ENCODE peak calls at places on chromosomes 3 and 15, in nine cellular contexts. G, V, S, J, T, X, C, Y and O are unnamed samples.

GRCh38 chr3:45881031-45882022 is 5.0 kb upstream of the CCR9 start:
- DNase-seq in G (no peak), V (no peak), S (no peak), J (no peak), T (no peak), X (no peak), C (no peak), Y (no peak), O (no peak)

GRCh38 chr15:29919380-29919881 is 97.2 kb upstream of the TJP1 start:
- DNase-seq in G (no peak), V (no peak), S (no peak), J (no peak), T (no peak), X (no peak), C (no peak), Y (no peak), O (no peak)

GRCh38 chr3:177122183-177122856 is 75.0 kb downstream of the TBL1XR1 start:
- DNase-seq in G (no peak), V (no peak), S (no peak), J (no peak), T (no peak), X (no peak), C (no peak), Y (no peak), O (no peak)

GRCh38 chr3:52031896-52032295 is 24.5 kb downstream of the DUSP7 start:
- DNase-seq in G (no peak), V (no peak), S (no peak), J (no peak), T (no peak), X (no peak), C (no peak), Y (no peak), O (no peak)

GRCh38 chr3:70360985-70361384 is 48.5 kb upstream of the MDFIC2 start:
- DNase-seq in G (no peak), V (no peak), S (no peak), J (no peak), T (no peak), X (no peak), C (no peak), Y (no peak), O (no peak)

GRCh38 chr3:141183606-141184005 is 48.0 kb upstream of the PXYLP1 start:
- DNase-seq in G (no peak), V (no peak), S (no peak), J (no peak), T (no peak), X (no peak), C (no peak), Y (no peak), O (no peak)

GRCh38 chr15:101027920-101028319 is 108.8 kb downstream of the LRRK1 start:
- DNase-seq in G (no peak), V (peak), S (no peak), J (no peak), T (no peak), X (no peak), C (no peak), Y (peak), O (no peak)

GRCh38 chr3:190384241-190384863 is 3.6 kb upstream of the CLDN16 start:
- DNase-seq in G (no peak), V (no peak), S (peak), J (no peak), T (no peak), X (no peak), C (peak), Y (no peak), O (no peak)

GRCh38 chr3:37667359-37667758 is 194.3 kb upstream of the CTDSPL start:
- DNase-seq in G (no peak), V (no peak), S (no peak), J (no peak), T (no peak), X (no peak), C (no peak), Y (no peak), O (no peak)

GRCh38 chr3:126835472-126836219 is 131.6 kb downstream of the CHCHD6 start:
- DNase-seq in G (no peak), V (no peak), S (no peak), J (peak), T (no peak), X (no peak), C (no peak), Y (no peak), O (no peak)
- TF ChIP-seq CTCF in G (peak), V (no peak), S (no peak), J (peak), T (no peak), X (no peak), C (no peak), Y (no peak), O (no peak)

DNA sequence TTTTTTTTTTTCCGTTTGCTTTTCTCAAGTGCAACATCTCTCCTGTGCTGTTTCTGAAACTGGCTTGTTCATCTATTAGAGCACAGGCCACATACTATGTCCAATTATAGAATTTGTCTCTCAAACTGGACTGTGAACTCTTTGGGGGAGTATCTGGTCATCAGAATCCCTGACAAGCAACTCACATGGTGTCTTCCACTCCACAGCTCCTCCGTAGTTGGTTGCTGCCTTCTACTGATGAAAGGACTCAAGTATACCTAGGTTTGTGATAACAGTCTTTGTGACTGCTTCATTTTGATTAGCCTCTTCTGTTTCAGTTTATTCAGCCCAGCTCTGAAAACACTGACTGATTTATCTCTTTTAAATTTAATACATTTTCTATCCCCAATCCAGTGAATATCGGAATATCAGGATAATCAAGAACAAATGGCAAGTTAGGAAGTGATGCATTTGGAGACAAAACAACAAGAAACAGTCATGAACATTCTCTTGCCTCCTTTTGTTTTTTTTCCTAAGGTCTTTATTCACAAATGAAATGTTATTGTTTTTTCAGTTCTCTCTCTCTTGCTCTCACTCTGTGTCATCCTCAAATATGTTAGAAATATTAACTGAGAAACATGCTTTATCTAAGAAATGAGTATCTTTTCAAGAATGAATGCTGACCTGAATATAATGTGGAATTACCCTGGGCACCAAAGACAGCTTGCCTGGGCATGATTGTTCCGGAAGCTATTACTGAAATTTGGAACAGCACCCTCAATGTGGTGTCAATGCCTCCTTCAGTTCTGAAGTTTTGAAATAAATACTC is 51.2 kb downstream of the RBMS3 start:
- DNase-seq in G (no peak), V (no peak), S (no peak), J (no peak), T (no peak), X (no peak), C (no peak), Y (no peak), O (no peak)
- H3K27ac ChIP-seq in G (no peak), V (no peak), S (peak), J (no peak), T (no peak), X (peak), C (no peak), Y (peak), O (peak)

GRCh38 chr15:23897576-23897975 is 210.5 kb upstream of the NDN start:
- DNase-seq in G (no peak), V (no peak), S (no peak), J (no peak), T (no peak), X (no peak), C (no peak), Y (no peak), O (no peak)

GRCh38 chr15:23897091-23897490 is 210.0 kb upstream of the NDN start:
- DNase-seq in G (no peak), V (no peak), S (no peak), J (no peak), T (no peak), X (no peak), C (no peak), Y (no peak), O (no peak)
- H3K4me3 ChIP-seq in G (no peak), V (no peak), S (peak), J (no peak), T (peak), X (no peak), C (no peak), Y (no peak), O (no peak)

GRCh38 chr3:126342211-126342610 is 15.0 kb downstream of the KLF15 start:
- DNase-seq in G (no peak), V (peak), S (no peak), J (no peak), T (no peak), X (no peak), C (no peak), Y (peak), O (no peak)
- TF ChIP-seq CTCF in G (no peak), V (no peak), S (no peak), J (no peak), T (no peak), X (no peak), C (no peak), Y (no peak), O (no peak)

GRCh38 chr15:97446138-97446537 is 514.4 kb upstream of the ARRDC4 start:
- DNase-seq in G (no peak), V (no peak), S (no peak), J (no peak), T (no peak), X (no peak), C (no peak), Y (no peak), O (no peak)
- H3K27ac ChIP-seq in G (no peak), V (no peak), S (no peak), J (no peak), T (no peak), X (no peak), C (no peak), Y (no peak), O (no peak)

DNA sequence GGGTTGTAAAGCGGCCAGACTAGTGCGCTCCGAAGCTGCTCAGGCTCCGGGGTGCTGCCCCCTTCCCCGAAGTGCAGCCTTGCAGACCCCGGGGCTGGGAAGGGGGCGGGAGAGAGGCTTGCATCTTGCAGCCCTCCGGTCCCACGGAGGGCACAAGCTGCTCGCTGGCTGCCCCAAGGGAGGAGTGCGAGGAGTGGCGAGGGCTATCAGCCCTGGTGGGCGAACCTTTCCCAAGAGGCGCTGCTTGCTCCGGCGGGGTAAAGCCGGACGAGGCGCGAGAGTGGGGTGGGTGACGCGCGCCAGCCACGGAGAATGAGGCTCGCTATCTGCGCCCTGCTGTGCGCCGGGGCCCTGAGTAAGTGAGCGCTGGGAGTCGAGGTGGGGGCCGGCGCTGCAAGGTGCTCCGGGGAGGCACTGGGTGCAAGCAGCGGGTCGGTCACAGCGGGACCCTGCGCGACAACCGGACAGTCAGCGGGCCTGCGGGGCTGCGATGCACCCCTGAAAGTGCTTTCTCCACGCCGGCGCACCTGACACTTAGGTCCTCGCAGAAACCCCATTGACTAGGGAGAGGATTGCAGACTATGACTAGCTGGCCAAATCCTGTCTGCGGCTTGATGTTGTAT is 12.7 kb upstream of the TOPBP1 start:
- DNase-seq in G (no peak), V (no peak), S (no peak), J (no peak), T (peak), X (no peak), C (no peak), Y (no peak), O (no peak)
- H3K4me3 ChIP-seq in G (peak), V (no peak), S (no peak), J (no peak), T (peak), X (no peak), C (no peak), Y (no peak), O (no peak)

DNA sequence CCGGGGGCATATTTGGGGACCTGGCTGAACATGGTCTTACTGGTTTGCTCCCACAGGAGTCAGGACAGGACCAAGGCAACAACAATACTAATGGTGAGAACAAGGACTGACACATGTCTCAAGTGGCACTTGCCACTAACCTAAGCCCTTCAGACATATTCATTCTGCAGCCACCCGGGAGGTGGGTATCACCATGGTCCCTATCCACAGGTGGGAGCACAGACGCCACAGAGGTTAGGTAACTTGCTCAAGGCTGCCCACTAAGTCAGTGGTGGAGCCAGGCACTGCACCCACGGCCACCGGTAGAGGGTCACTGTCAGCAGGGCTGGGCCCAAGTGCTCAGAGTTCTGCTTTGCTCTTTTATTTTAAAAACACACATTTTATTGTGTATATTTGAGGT is 29.8 kb upstream of the SLC41A3 start:
- DNase-seq in G (no peak), V (peak), S (no peak), J (no peak), T (peak), X (no peak), C (no peak), Y (peak), O (no peak)
- TF ChIP-seq CTCF in G (no peak), V (no peak), S (no peak), J (peak), T (peak), X (peak), C (no peak), Y (no peak), O (peak)